ENCODE peak calls at places on chromosomes 11 and 22, in four cellular contexts. U is A549, H is sigmoid colon, E is stomach. K is an unnamed sample.

GRCh38 chr11:13772223-13773046 is 104.0 kb downstream of the FAR1 start:
- DNase-seq in E (no peak), U (peak; percentile 72), H (no peak), K (no peak)

GRCh38 chr11:85076535-85077330 is 550.4 kb downstream of the DLG2 start:
- DNase-seq in E (no peak), U (no peak), H (no peak), K (no peak)

GRCh38 chr11:81658722-81659121 is 1074.9 kb downstream of the FAM181B start:
- DNase-seq in H (no peak), E (no peak), U (peak; percentile 13), K (no peak)

GRCh38 chr11:78212586-78213371 is 24.1 kb downstream of the USP35 start:
- DNase-seq in H (peak; percentile 63), U (no peak), E (no peak), K (no peak)

GRCh38 chr11:133793271-133793848 is 52.0 kb downstream of the SPATA19 start:
- DNase-seq in U (no peak), E (no peak), H (no peak), K (no peak)

GRCh38 chr11:62137881-62138629 is 14.2 kb downstream of the INCENP start:
- DNase-seq in E (no peak), H (no peak), U (no peak), K (peak; percentile 54)

GRCh38 chr11:8081591-8082021 is 595 bp downstream of the TUB start:
- DNase-seq in E (no peak), U (peak; percentile 20), H (no peak), K (no peak)

GRCh38 chr11:36195496-36196346 is 93.5 kb downstream of the COMMD9 start:
- DNase-seq in H (no peak), E (no peak), U (no peak), K (no peak)

GRCh38 chr11:130144129-130144528 is 15.5 kb upstream of the ST14 start:
- DNase-seq in H (no peak), E (no peak), U (no peak), K (no peak)

GRCh38 chr11:14371249-14371648 is 12.3 kb upstream of the RRAS2 start:
- DNase-seq in E (no peak), H (no peak), U (no peak), K (no peak)

GRCh38 chr22:38051261-38051660 is 5.9 kb upstream of the PICK1 start:
- DNase-seq in H (no peak), E (no peak), U (no peak), K (no peak)

GRCh38 chr11:11408436-11409221 is 55.6 kb upstream of the CSNK2A3 start:
- DNase-seq in U (no peak), E (no peak), H (no peak), K (no peak)

GRCh38 chr22:49838771-49839717 is 11.4 kb upstream of the BRD1 start:
- DNase-seq in E (no peak), U (no peak), H (no peak), K (no peak)

GRCh38 chr11:69144719-69145365 is 10.9 kb upstream of the SMIM38 start:
- DNase-seq in E (no peak), U (no peak), H (no peak), K (no peak)

GRCh38 chr11:88398372-88399140 is 61.0 kb upstream of the CTSC start:
- DNase-seq in H (no peak), U (peak; percentile 39), E (no peak), K (no peak)

GRCh38 chr22:33477131-33478111 is 419.2 kb upstream of the SYN3 start:
- DNase-seq in H (no peak), U (no peak), E (no peak), K (no peak)

GRCh38 chr11:58574851-58575250 is 805 bp downstream of the LPXN start:
- DNase-seq in E (no peak), H (no peak), U (no peak), K (no peak)

GRCh38 chr11:120589376-120589775 is 77.8 kb downstream of the GRIK4 start:
- DNase-seq in E (no peak), H (no peak), U (no peak), K (no peak)

GRCh38 chr11:115324569-115325432 is 179.4 kb downstream of the CADM1 start:
- DNase-seq in E (peak; percentile 27), H (no peak), U (peak; percentile 67), K (no peak)

DNA sequence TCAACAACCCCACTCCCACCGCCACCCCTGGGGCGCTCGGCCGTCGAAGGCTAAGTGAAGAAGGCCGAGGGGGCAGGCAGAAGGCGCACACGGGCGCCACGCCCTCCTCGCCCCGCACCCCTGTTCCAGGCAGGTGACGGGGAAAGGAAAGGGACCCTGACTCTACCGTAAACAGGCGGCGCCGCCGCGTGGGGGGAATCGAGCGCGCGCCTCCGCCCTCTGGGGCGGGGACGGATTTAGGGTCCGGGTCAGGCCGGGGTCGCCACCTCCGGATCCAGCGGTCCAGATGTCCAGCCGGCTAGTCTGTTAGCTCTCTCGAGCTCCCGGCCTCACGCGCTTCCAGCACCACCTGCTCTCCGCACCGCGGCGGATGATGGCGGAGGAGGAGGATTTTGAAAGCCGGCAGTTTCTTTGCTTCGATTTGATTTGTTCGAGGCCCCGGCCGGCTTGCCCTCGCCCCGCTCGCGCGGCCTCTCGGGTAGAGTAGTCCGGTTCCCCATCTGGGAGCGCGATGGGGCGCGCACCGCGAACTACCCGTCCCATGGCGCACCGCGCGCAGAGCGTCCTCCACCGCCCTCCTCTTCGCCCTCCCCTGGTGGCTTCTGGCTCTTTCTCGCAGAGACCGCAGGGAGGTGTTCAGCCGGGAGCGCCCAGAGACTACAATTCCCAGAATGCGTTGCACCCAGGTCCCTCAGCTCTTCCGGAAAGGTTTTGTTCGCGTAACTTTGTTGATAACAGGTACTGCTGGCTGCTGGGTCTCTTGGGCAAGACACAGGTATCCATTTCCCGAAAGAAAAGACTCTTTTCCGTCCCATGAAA is at the start of gene RANGAP1:
- DNase-seq in E (peak; percentile 98), H (peak; percentile 98), U (peak; percentile 96), K (peak; percentile 98)
- TF ChIP-seq POLR2A in E (no peak), H (peak; percentile 68), U (peak; percentile 72), K (peak; percentile 64)

GRCh38 chr22:35409783-35410662 is 10.1 kb downstream of the MCM5 start:
- DNase-seq in H (no peak), E (no peak), U (no peak), K (no peak)
- TF ChIP-seq EP300 in H (no peak), E (no peak), U (no peak), K (no peak)

GRCh38 chr11:105577645-105578044 is 32.2 kb upstream of the GRIA4 start:
- DNase-seq in E (no peak), U (no peak), H (no peak), K (no peak)
- TF ChIP-seq CTCF in E (no peak), U (no peak), H (no peak), K (no peak)

DNA sequence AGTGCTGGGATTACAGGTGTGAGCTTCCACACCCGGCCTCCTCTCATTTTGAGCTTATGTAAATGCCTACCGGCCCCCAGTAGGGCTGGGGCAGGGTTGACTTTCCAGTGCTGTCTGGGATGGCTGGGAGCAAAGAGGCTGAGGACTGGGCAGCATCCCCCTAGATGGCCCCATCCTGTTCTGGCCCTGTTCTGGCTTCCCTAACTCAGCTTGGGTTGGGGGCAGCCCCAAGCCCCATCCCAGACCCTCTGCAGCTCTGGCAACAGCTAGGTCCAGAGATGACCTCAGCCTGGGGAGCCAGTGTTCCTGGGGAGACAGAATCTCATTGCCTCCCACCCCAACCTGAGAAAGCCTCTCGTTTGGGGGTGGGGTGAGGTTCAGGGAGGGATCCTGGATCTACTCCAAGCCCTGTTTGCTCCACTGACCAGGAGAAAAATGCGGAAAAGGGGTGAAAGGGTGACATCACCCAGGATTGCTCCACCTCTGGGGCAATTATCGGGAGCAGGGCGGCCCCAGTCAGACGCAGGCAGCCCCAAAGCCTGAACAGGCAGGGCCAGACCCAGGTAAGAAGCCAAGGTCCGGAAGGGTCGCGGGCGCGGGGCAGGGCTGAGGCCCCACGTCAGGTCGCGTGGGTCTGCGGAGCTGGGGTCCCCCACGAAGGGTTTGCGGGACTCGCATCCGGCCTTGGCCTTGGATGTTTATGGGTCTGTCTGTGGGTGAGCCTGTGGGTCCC is at the start of gene PNPLA2:
- DNase-seq in E (peak; percentile 64), H (no peak), U (peak; percentile 60), K (no peak)
- TF ChIP-seq POLR2A in E (no peak), H (no peak), U (no peak), K (no peak)

GRCh38 chr11:95256204-95256819 is 25.3 kb upstream of the SESN3 start:
- DNase-seq in H (no peak), U (no peak), E (no peak), K (no peak)

GRCh38 chr11:95257596-95257995 is 26.6 kb upstream of the SESN3 start:
- DNase-seq in U (no peak), H (no peak), E (no peak), K (no peak)

GRCh38 chr11:95254139-95254704 is 23.2 kb upstream of the SESN3 start:
- DNase-seq in E (peak; percentile 73), H (peak; percentile 91), U (peak; percentile 72), K (peak; percentile 82)

GRCh38 chr11:95255523-95256165 is 24.6 kb upstream of the SESN3 start:
- DNase-seq in E (no peak), U (no peak), H (no peak), K (no peak)
- TF ChIP-seq EP300 in E (no peak), U (no peak), H (no peak), K (no peak)

DNA sequence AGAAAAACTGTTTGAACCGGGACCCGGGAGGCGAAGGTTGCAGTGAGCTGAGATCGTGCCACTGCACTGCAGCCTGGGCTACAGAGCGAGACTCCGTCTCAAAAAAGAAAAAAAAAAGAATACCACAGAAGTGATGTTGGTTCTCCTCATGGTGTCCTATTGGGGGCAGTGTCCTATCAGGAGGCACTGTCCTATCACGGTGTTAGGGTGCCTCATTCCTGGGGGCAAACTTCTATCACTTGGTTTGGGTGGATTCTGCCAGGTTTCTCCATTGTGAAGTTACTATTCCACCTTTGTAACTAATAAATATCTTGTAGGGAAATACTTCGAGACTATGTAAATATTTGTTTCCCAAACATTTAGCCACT is 19.6 kb downstream of the PRR14L start:
- DNase-seq in H (no peak), E (no peak), U (no peak), K (no peak)
- TF ChIP-seq CTCF in H (no peak), E (no peak), U (no peak), K (no peak)

GRCh38 chr11:12764187-12764914 is 90.1 kb downstream of the TEAD1 start:
- DNase-seq in E (no peak), U (no peak), H (no peak), K (no peak)
- TF ChIP-seq POLR2A in E (no peak), U (no peak), H (no peak), K (no peak)